ENCODE peak calls at places on chromosomes 1 and 21, in four cellular contexts. I is K562, B is activated T-cell treated with anti-CD3 and anti-CD28 coated beads for 48 hours, D is RWPE1. W is an unnamed sample.
A peak's percentile ranks its signal among the peaks of the same experiment; 100 is the strongest.

GRCh38 chr1:92797297-92797696 is 12.4 kb upstream of the EVI5 start:
- DNase-seq in B (no peak), I (no peak), D (no peak), W (no peak)

GRCh38 chr1:200535605-200536004 is 84.9 kb downstream of the KIF14 start:
- DNase-seq in D (peak; percentile 92), I (peak; percentile 34), B (peak; percentile 5), W (peak; percentile 33)

GRCh38 chr1:247415423-247416361 is at the start of gene NLRP3:
- DNase-seq in B (no peak), D (peak; percentile 63), I (no peak), W (no peak)

GRCh38 chr1:210587547-210587946 is 258.8 kb downstream of the HHAT start:
- DNase-seq in B (no peak), D (no peak), I (no peak), W (no peak)

GRCh38 chr1:68083686-68084085 is 33.3 kb upstream of the DIRAS3 start:
- DNase-seq in B (no peak), D (no peak), I (no peak), W (no peak)

GRCh38 chr1:15219280-15220023 is 27.6 kb upstream of the FHAD1 start:
- DNase-seq in I (no peak), B (no peak), D (no peak), W (no peak)

GRCh38 chr1:223135176-223135575 is 7.9 kb downstream of the TLR5 start:
- DNase-seq in I (no peak), B (no peak), D (peak; percentile 80), W (no peak)

GRCh38 chr1:43822040-43822439 is 111.6 kb upstream of the ARTN start:
- DNase-seq in B (no peak), I (no peak), D (peak; percentile 93), W (peak; percentile 46)

GRCh38 chr1:232865118-232865931 is 60.1 kb downstream of the MAP10 start:
- DNase-seq in D (no peak), B (no peak), I (no peak), W (no peak)

GRCh38 chr1:225617479-225617878 is 35.4 kb downstream of the ENAH start:
- DNase-seq in D (no peak), B (no peak), I (no peak), W (no peak)

GRCh38 chr1:205942631-205943159 is 561 bp downstream of the SLC26A9 start:
- DNase-seq in B (no peak), I (no peak), D (no peak), W (no peak)

GRCh38 chr1:205442051-205442721 is 13.7 kb downstream of the BLACAT1 start:
- DNase-seq in I (no peak), B (no peak), D (no peak), W (no peak)

GRCh38 chr1:167881069-167881468 is 32.9 kb downstream of the ADCY10 start:
- DNase-seq in B (no peak), D (no peak), I (no peak), W (no peak)

GRCh38 chr1:160756617-160757206 is 17.7 kb downstream of the SLAMF7 start:
- DNase-seq in B (no peak), D (no peak), I (no peak), W (no peak)

GRCh38 chr1:153790996-153791855 is 16.0 kb downstream of the SLC27A3 start:
- DNase-seq in I (no peak), D (no peak), B (no peak), W (no peak)

GRCh38 chr1:43506233-43506632 is 24.4 kb upstream of the PTPRF start:
- DNase-seq in D (no peak), I (no peak), B (no peak), W (no peak)

GRCh38 chr1:239707615-239708014 is 321.2 kb downstream of the CHRM3 start:
- DNase-seq in D (no peak), B (no peak), I (no peak), W (no peak)

GRCh38 chr1:42747125-42747524 is 7.1 kb upstream of the CLDN19 start:
- DNase-seq in D (no peak), B (peak; percentile 13), I (peak; percentile 50), W (no peak)

GRCh38 chr1:31708324-31708723 is 4.5 kb upstream of the COL16A1 start:
- DNase-seq in I (no peak), D (no peak), B (no peak), W (no peak)

GRCh38 chr21:45999581-46000181 is 18.1 kb downstream of the COL6A1 start:
- DNase-seq in D (no peak), I (no peak), B (no peak), W (no peak)

GRCh38 chr1:190172636-190173410 is 304.8 kb downstream of the BRINP3 start:
- DNase-seq in D (no peak), I (no peak), B (no peak), W (no peak)

GRCh38 chr1:212497553-212497952 is 64.8 kb downstream of the NENF start:
- DNase-seq in B (no peak), D (no peak), I (no peak), W (no peak)

GRCh38 chr21:32525282-32525681 is 60.0 kb downstream of the TCP10L start:
- DNase-seq in B (no peak), I (no peak), D (no peak), W (no peak)

GRCh38 chr1:10975567-10976326 is 36.7 kb upstream of the TARDBP start:
- DNase-seq in D (peak; percentile 82), B (no peak), I (no peak), W (peak; percentile 61)

GRCh38 chr1:56808385-56808784 is 10.8 kb downstream of the FYB2 start:
- DNase-seq in B (no peak), I (no peak), D (no peak), W (no peak)

GRCh38 chr1:17212487-17213121 is 7.7 kb downstream of the PADI1 start:
- DNase-seq in B (peak; percentile 46), D (peak; percentile 64), I (no peak), W (no peak)

GRCh38 chr1:114755006-114755936 is 2.5 kb downstream of the CSDE1 start:
- DNase-seq in B (no peak), I (no peak), D (no peak), W (no peak)

GRCh38 chr1:2091611-2092604 is 41.7 kb downstream of the PRKCZ start:
- DNase-seq in B (peak; percentile 32), I (peak; percentile 87), D (no peak), W (no peak)

GRCh38 chr1:181508486-181509165 is 25.3 kb downstream of the CACNA1E start:
- DNase-seq in B (no peak), D (no peak), I (no peak), W (no peak)

GRCh38 chr1:43171876-43172531 is at the start of the genes CFAP57 and EBNA1BP2:
- DNase-seq in B (peak; percentile 86), I (peak; percentile 90), D (peak; percentile 94), W (peak; percentile 70)

W was measured in keratinocyte.